ENCODE peak calls at places on chromosomes 3 and 15, in four cellular contexts. N, R, V and A are unnamed samples.
A peak's percentile ranks its signal among the peaks of the same experiment; 100 is the strongest.

GRCh38 chr15:70479785-70480184 is 283.6 kb downstream of the UACA start:
- DNase-seq in N (no peak), R (no peak), V (no peak), A (no peak)

GRCh38 chr3:12658593-12659058 is 5.3 kb downstream of the RAF1 start:
- DNase-seq in N (no peak), R (peak; percentile 76), V (no peak), A (no peak)

GRCh38 chr3:60716573-60716972 is 534.7 kb downstream of the FHIT start:
- DNase-seq in N (no peak), R (no peak), V (no peak), A (no peak)

GRCh38 chr15:84582583-84583157 is 18.1 kb upstream of the ZSCAN2 start:
- DNase-seq in N (no peak), R (peak; percentile 27), V (no peak), A (no peak)

GRCh38 chr3:138675393-138675792 is 66.8 kb downstream of the FAIM start:
- DNase-seq in N (no peak), R (peak; percentile 28), V (no peak), A (no peak)

GRCh38 chr15:37095993-37096877 is 4.1 kb downstream of the MEIS2 start:
- DNase-seq in N (no peak), R (peak; percentile 52), V (peak; percentile 44), A (no peak)

GRCh38 chr3:55431041-55431440 is 56.1 kb downstream of the WNT5A start:
- DNase-seq in N (no peak), R (no peak), V (no peak), A (no peak)

GRCh38 chr3:65619391-65620298 is 419.1 kb downstream of the MAGI1 start:
- DNase-seq in N (no peak), R (peak; percentile 12), V (no peak), A (no peak)

GRCh38 chr3:174857301-174857700 is 1.8 kb upstream of the NAALADL2 start:
- DNase-seq in N (no peak), R (no peak), V (no peak), A (no peak)

GRCh38 chr15:61034793-61035710 is 194.1 kb downstream of the RORA start:
- DNase-seq in N (no peak), R (peak; percentile 87), V (no peak), A (no peak)

GRCh38 chr3:182244222-182244971 is 532.7 kb downstream of the SOX2 start:
- DNase-seq in N (no peak), R (no peak), V (no peak), A (no peak)

GRCh38 chr3:102078864-102079808 is 229.8 kb downstream of the NFKBIZ start:
- DNase-seq in N (no peak), R (no peak), V (no peak), A (no peak)

GRCh38 chr15:62850318-62850717 is 192.2 kb upstream of the TPM1 start:
- DNase-seq in N (no peak), R (no peak), V (no peak), A (no peak)

GRCh38 chr3:29805757-29806156 is 524.9 kb downstream of the RBMS3 start:
- DNase-seq in N (no peak), R (peak; percentile 42), V (no peak), A (no peak)

GRCh38 chr15:26921433-26921832 is 49.5 kb upstream of the GABRG3 start:
- DNase-seq in N (no peak), R (no peak), V (no peak), A (no peak)

GRCh38 chr15:81941479-81941878 is 104.3 kb downstream of the MEX3B start:
- DNase-seq in N (no peak), R (no peak), V (no peak), A (no peak)

GRCh38 chr3:125186261-125186770 is 26.2 kb downstream of the SLC12A8 start:
- DNase-seq in N (no peak), R (no peak), V (no peak), A (peak; percentile 40)

GRCh38 chr3:51670053-51670666 is 892 bp upstream of the TEX264 start:
- DNase-seq in N (peak; percentile 50), R (no peak), V (no peak), A (no peak)
- H3K4me3 ChIP-seq in N (peak overlapping the region; percentile 86), R (peak overlapping the region; percentile 83), V (peak overlapping the region; percentile 89), A (peak overlapping the region; percentile 96)

GRCh38 chr3:149376728-149377407 is 581 bp downstream of the TM4SF1 start:
- DNase-seq in N (no peak), R (peak; percentile 65), V (no peak), A (no peak)
- H3K4me3 ChIP-seq in N (no peak overlapping the region), R (peak overlapping the region; percentile 76), V (peak overlapping the region; percentile 63), A (peak overlapping the region; percentile 56)

GRCh38 chr3:141405581-141405980 is 37.3 kb downstream of the ZBTB38 start:
- DNase-seq in N (no peak), R (peak; percentile 60), V (no peak), A (no peak)
- H3K4me3 ChIP-seq in N (no peak overlapping the region), R (no peak overlapping the region), V (no peak overlapping the region), A (no peak overlapping the region)

GRCh38 chr3:153614131-153614530 is 452.1 kb downstream of the RAP2B start:
- DNase-seq in N (no peak), R (no peak), V (no peak), A (no peak)
- H3K4me3 ChIP-seq in N (no peak overlapping the region), R (no peak overlapping the region), V (no peak overlapping the region), A (no peak overlapping the region)